ENCODE peak calls at places on chromosomes 13 and 19, in seven cellular contexts. S is right atrium auricular region; L is ovary; O is upper lobe of right lung; M is ascending aorta; F is CD8-positive, alpha-beta memory T cell; E is CD8-positive, alpha-beta T cell. Q is an unnamed sample. For H3K4me1, the result is how much of the 10 kb centered on the place peaks cover.

GRCh38 chr19:54364775-54365257 is at the start of gene LAIR1:
- DNase-seq in S (no peak), L (no peak), O (peak), M (no peak), F (peak), E (peak), Q (peak)

GRCh38 chr13:66210677-66211076 is 1019.5 kb downstream of the PCDH9 start:
- DNase-seq in S (no peak), L (no peak), O (no peak), M (no peak), F (no peak), E (no peak), Q (no peak)

GRCh38 chr13:109204657-109205056 is 575.2 kb downstream of the MYO16 start:
- DNase-seq in S (no peak), L (no peak), O (no peak), M (no peak), F (no peak), E (no peak), Q (no peak)

GRCh38 chr13:111460548-111461444 is 140.4 kb downstream of the TEX29 start:
- DNase-seq in S (no peak), L (peak), O (no peak), M (no peak), F (no peak), E (no peak), Q (peak)

GRCh38 chr19:28482221-28482620 is 730.7 kb downstream of the UQCRFS1 start:
- DNase-seq in S (no peak), L (no peak), O (no peak), M (no peak), F (no peak), E (no peak), Q (no peak)

GRCh38 chr19:19527674-19528625 is 761 bp upstream of the YJEFN3 start:
- DNase-seq in S (no peak), L (no peak), O (no peak), M (no peak), F (no peak), E (no peak), Q (no peak)

GRCh38 chr19:3210347-3211017 is 14.0 kb upstream of the CELF5 start:
- DNase-seq in S (no peak), L (peak), O (peak), M (no peak), F (peak), E (peak), Q (peak)

GRCh38 chr19:13825489-13826475 is 30.5 kb downstream of the ZSWIM4 start:
- DNase-seq in S (no peak), L (peak), O (no peak), M (no peak), F (no peak), E (peak), Q (no peak)

DNA sequence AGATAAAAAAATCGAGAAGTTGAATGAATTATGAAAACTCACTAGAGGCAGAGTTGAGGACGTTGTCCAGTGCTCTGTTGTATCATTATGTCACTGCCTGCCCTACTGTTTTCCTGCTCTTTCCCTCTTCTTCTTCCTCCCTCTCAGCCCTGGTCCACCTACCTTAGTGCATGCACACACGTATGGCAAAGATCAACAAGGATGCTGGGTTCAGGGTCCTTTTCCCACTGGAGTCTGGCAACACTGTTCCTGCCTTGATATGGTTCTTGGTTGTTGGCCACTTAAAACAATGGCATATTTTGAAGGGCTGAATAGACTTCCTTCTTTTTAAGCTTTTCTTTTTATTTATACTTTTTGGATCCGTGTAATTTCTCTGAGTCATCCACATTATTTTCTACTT is 74.5 kb downstream of the LRCH1 start:
- DNase-seq in S (no peak), L (no peak), O (no peak), M (no peak), F (no peak), E (no peak), Q (no peak)
- H3K4me1 ChIP-seq in S (under half), L (under half), O (under half), M (under half), F (under half), E (under half), Q (under half)

GRCh38 chr19:38021356-38021755 is 114.3 kb downstream of the SIPA1L3 start:
- DNase-seq in S (no peak), L (no peak), O (no peak), M (no peak), F (no peak), E (no peak), Q (no peak)

GRCh38 chr19:38024991-38025716 is 118.1 kb downstream of the SIPA1L3 start:
- DNase-seq in S (no peak), L (no peak), O (no peak), M (no peak), F (peak), E (no peak), Q (no peak)

GRCh38 chr19:38023661-38024574 is 116.9 kb downstream of the SIPA1L3 start:
- DNase-seq in S (no peak), L (no peak), O (no peak), M (no peak), F (peak), E (no peak), Q (no peak)

GRCh38 chr19:38025908-38026307 is 118.9 kb downstream of the SIPA1L3 start:
- DNase-seq in S (no peak), L (no peak), O (no peak), M (no peak), F (no peak), E (no peak), Q (no peak)

DNA sequence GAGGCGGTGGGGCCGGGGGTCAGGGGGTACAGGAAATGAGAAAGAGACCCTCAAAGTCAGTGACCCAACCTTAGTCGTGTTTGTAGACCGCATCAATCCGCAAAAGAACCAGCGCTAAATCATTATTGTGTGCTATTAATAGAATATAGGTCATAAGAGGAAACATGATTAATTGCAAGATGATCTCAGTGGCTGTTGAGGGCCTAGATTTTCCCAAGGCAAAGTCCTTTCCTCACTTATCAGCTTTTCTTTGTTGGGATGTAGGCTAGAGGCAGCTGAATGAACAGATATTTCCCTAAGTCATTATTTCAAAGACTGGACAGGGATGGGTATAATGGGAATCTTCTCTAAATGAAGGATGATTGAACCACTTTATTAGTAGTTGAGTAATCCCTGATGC is 116.2 kb downstream of the SIPA1L3 start:
- DNase-seq in S (no peak), L (no peak), O (no peak), M (no peak), F (no peak), E (no peak), Q (no peak)
- H3K4me1 ChIP-seq in S (under half), L (under half), O (under half), M (under half), F (under half), E (under half), Q (under half)

GRCh38 chr19:15324791-15325519 is 7.4 kb downstream of the BRD4 start:
- DNase-seq in S (no peak), L (no peak), O (peak), M (no peak), F (no peak), E (no peak), Q (no peak)
- H3K4me1 ChIP-seq in S (under half), L (under half), O (half or more), M (under half), F (half or more), E (half or more), Q (half or more)

GRCh38 chr19:44696939-44697669 is 1.8 kb upstream of the CEACAM16 start:
- DNase-seq in S (no peak), L (no peak), O (peak), M (no peak), F (no peak), E (no peak), Q (no peak)

GRCh38 chr19:44700547-44700946 is 1.6 kb downstream of the CEACAM16 start:
- DNase-seq in S (no peak), L (no peak), O (no peak), M (no peak), F (no peak), E (no peak), Q (no peak)

GRCh38 chr19:44694184-44694579 is 4.8 kb upstream of the CEACAM16 start:
- DNase-seq in S (no peak), L (no peak), O (no peak), M (no peak), F (no peak), E (peak), Q (no peak)

GRCh38 chr19:44698492-44699201 is at the start of gene CEACAM16:
- DNase-seq in S (no peak), L (no peak), O (no peak), M (no peak), F (no peak), E (no peak), Q (no peak)

GRCh38 chr19:44697670-44698034 is 1.3 kb upstream of the CEACAM16 start:
- DNase-seq in S (no peak), L (no peak), O (no peak), M (no peak), F (no peak), E (no peak), Q (no peak)
- H3K4me1 ChIP-seq in S (under half), L (under half), O (under half), M (under half), F (under half), E (under half), Q (under half)

GRCh38 chr19:51721905-51722304 is 1.9 kb downstream of the HAS1 start:
- DNase-seq in S (no peak), L (no peak), O (no peak), M (no peak), F (no peak), E (no peak), Q (no peak)
- H3K4me1 ChIP-seq in S (under half), L (under half), O (under half), M (under half), F (under half), E (under half), Q (under half)

GRCh38 chr13:48235100-48235813 is 2.3 kb downstream of the ITM2B start:
- DNase-seq in S (no peak), L (no peak), O (no peak), M (no peak), F (no peak), E (no peak), Q (no peak)

GRCh38 chr13:48233886-48234488 is 981 bp downstream of the ITM2B start:
- DNase-seq in S (no peak), L (peak), O (no peak), M (no peak), F (no peak), E (no peak), Q (no peak)

GRCh38 chr13:48234652-48235099 is 1.7 kb downstream of the ITM2B start:
- DNase-seq in S (no peak), L (no peak), O (no peak), M (no peak), F (no peak), E (no peak), Q (no peak)

GRCh38 chr13:48235814-48236135 is 2.8 kb downstream of the ITM2B start:
- DNase-seq in S (no peak), L (no peak), O (no peak), M (no peak), F (no peak), E (no peak), Q (no peak)

GRCh38 chr13:48236528-48237353 is 3.7 kb downstream of the ITM2B start:
- DNase-seq in S (no peak), L (no peak), O (no peak), M (no peak), F (no peak), E (no peak), Q (no peak)
- H3K4me1 ChIP-seq in S (under half), L (under half), O (under half), M (under half), F (half or more), E (half or more), Q (under half)

GRCh38 chr19:46902402-46902766 is 41.6 kb downstream of the ARHGAP35 start:
- DNase-seq in S (no peak), L (no peak), O (no peak), M (no peak), F (no peak), E (no peak), Q (no peak)
- H3K4me1 ChIP-seq in S (under half), L (under half), O (under half), M (under half), F (under half), E (under half), Q (half or more)

GRCh38 chr19:36638862-36639510 is 27.7 kb downstream of the ZNF461 start:
- DNase-seq in S (no peak), L (no peak), O (no peak), M (no peak), F (no peak), E (no peak), Q (no peak)
- H3K4me1 ChIP-seq in S (under half), L (under half), O (under half), M (under half), F (under half), E (under half), Q (under half)

Q was measured in psoas muscle.